ENCODE peak calls at places on chromosomes 5 and 9, in five cellular contexts. W is HFF-Myc; U is tibial artery; M is midbrain; B is activated CD4-positive, alpha-beta T cell treated with anti-CD3 and anti-CD28 coated beads, Interleukin-2, amount 10 ng/mL, durations not matched to agents 7 days and 5 days. I is an unnamed sample.
A peak's percentile ranks its signal among the peaks of the same experiment; 100 is the strongest.

GRCh38 chr5:178068293-178068692 is 45.0 kb upstream of the N4BP3 start:
- DNase-seq in M (no peak), U (no peak), W (no peak), B (no peak), I (no peak)

GRCh38 chr9:77764894-77765780 is 117.0 kb upstream of the GNA14 start:
- DNase-seq in M (peak; percentile 17), B (no peak), W (no peak), U (no peak), I (no peak)

GRCh38 chr9:72907421-72907820 is 45.4 kb downstream of the ALDH1A1 start:
- DNase-seq in W (no peak), B (no peak), M (no peak), U (no peak), I (no peak)

GRCh38 chr5:176728810-176729209 is 81.5 kb downstream of the TSPAN17 start:
- DNase-seq in B (no peak), M (no peak), U (no peak), W (no peak), I (no peak)

GRCh38 chr5:173714551-173715428 is 98.3 kb upstream of the BOD1 start:
- DNase-seq in M (no peak), U (no peak), W (peak; percentile 41), B (no peak), I (no peak)

GRCh38 chr5:160506006-160507004 is 84.7 kb downstream of the PTTG1 start:
- DNase-seq in U (no peak), M (peak; percentile 48), W (peak; percentile 14), B (peak; percentile 91), I (peak; percentile 87)

GRCh38 chr9:6426117-6426516 is 13.1 kb downstream of the UHRF2 start:
- DNase-seq in M (no peak), B (no peak), W (no peak), U (no peak), I (no peak)

GRCh38 chr5:124661317-124662141 is 84.9 kb downstream of the ZNF608 start:
- DNase-seq in W (no peak), B (no peak), U (no peak), M (no peak), I (no peak)

GRCh38 chr9:26955222-26955903 is 849 bp upstream of the IFT74 start:
- DNase-seq in M (peak; percentile 38), W (no peak), B (no peak), U (no peak), I (no peak)

GRCh38 chr5:32600057-32600622 is 14.8 kb downstream of the SUB1 start:
- DNase-seq in B (no peak), W (peak; percentile 92), U (no peak), M (no peak), I (no peak)

GRCh38 chr5:158777647-158778368 is 321.9 kb downstream of the EBF1 start:
- DNase-seq in U (no peak), B (no peak), W (no peak), M (no peak), I (no peak)

GRCh38 chr9:69171049-69171448 is 3.0 kb upstream of the TJP2 start:
- DNase-seq in W (no peak), U (no peak), B (no peak), M (no peak), I (no peak)

GRCh38 chr5:55885359-55885758 is 34.2 kb downstream of the IL31RA start:
- DNase-seq in B (no peak), W (no peak), M (no peak), U (no peak), I (no peak)

GRCh38 chr5:41747291-41747690 is 122.9 kb downstream of the OXCT1 start:
- DNase-seq in U (no peak), B (no peak), W (no peak), M (no peak), I (no peak)

GRCh38 chr5:138149530-138149929 is 10.3 kb upstream of the NME5 start:
- DNase-seq in U (no peak), B (no peak), M (no peak), W (no peak), I (no peak)

GRCh38 chr5:90548069-90548593 is 10.5 kb upstream of the ADGRV1 start:
- DNase-seq in U (no peak), B (no peak), W (no peak), M (peak; percentile 18), I (no peak)

GRCh38 chr5:88672644-88673493 is 210.1 kb downstream of the MEF2C start:
- DNase-seq in W (no peak), M (peak; percentile 93), U (no peak), B (no peak), I (no peak)

GRCh38 chr9:114184071-114184470 is 28.7 kb downstream of the COL27A1 start:
- DNase-seq in M (no peak), B (no peak), U (no peak), W (no peak), I (no peak)

GRCh38 chr5:169350759-169351240 is 49.9 kb upstream of the SLIT3 start:
- DNase-seq in U (peak; percentile 77), M (no peak), B (no peak), W (peak; percentile 93), I (no peak)

GRCh38 chr5:175460126-175460525 is 16.1 kb upstream of the DRD1 start:
- DNase-seq in W (no peak), B (no peak), U (no peak), M (peak; percentile 34), I (no peak)

GRCh38 chr5:125410501-125411162 is 664.2 kb upstream of the ZNF608 start:
- DNase-seq in M (peak; percentile 71), B (no peak), U (no peak), W (peak; percentile 24), I (no peak)

I was measured in activated CD4-positive, alpha-beta memory T cell treated with anti-CD3 and anti-CD28 coated beads, Interleukin-2, amount 10 ng/mL, durations not matched to agents 7 days and 5 days.